ENCODE peak calls at places on chromosome 22, in seven cellular contexts. C is choroid plexus epithelial cell, J is colonic mucosa, N is epithelial cell of esophagus, F is left lung, H is uterus, B is suprapubic skin. M is an unnamed sample.

GRCh38 chr22:25572708-25573161 is 8.3 kb downstream of the GRK3 start:
- DNase-seq in F (no peak), B (no peak), H (no peak), C (no peak), J (no peak), N (no peak), M (no peak)

GRCh38 chr22:34105461-34106062 is 185.3 kb upstream of the LARGE1 start:
- DNase-seq in C (no peak), J (peak), F (no peak), B (no peak), N (no peak), H (peak), M (no peak)

GRCh38 chr22:37213218-37213855 is 1.1 kb upstream of the SSTR3 start:
- DNase-seq in H (no peak), N (no peak), C (no peak), F (no peak), J (no peak), B (peak), M (no peak)

GRCh38 chr22:41075946-41076345 is 16.4 kb upstream of the EP300 start:
- DNase-seq in F (no peak), J (no peak), N (no peak), C (no peak), H (no peak), B (no peak), M (no peak)

GRCh38 chr22:32175751-32176644 is 16.9 kb upstream of the C22orf42 start:
- DNase-seq in B (no peak), H (no peak), N (no peak), F (no peak), J (no peak), C (no peak), M (no peak)

GRCh38 chr22:20243545-20244249 is 24.4 kb downstream of the RTN4R start:
- DNase-seq in J (peak), B (no peak), N (peak), F (peak), C (peak), H (peak), M (peak)

GRCh38 chr22:26461188-26461810 is 22.3 kb downstream of the HPS4 start:
- DNase-seq in N (peak), B (no peak), H (peak), F (no peak), C (peak), J (peak), M (no peak)

GRCh38 chr22:19041403-19042074 is 80.7 kb downstream of the DGCR2 start:
- DNase-seq in J (no peak), F (peak), C (no peak), N (no peak), B (peak), H (no peak), M (no peak)

GRCh38 chr22:23709107-23709506 is 18.3 kb downstream of the RGL4 start:
- DNase-seq in N (no peak), C (peak), F (no peak), H (no peak), B (no peak), J (no peak), M (no peak)

GRCh38 chr22:42326301-42326700 is 55.8 kb upstream of the TCF20 start:
- DNase-seq in C (no peak), H (no peak), B (no peak), F (no peak), N (no peak), J (no peak), M (no peak)

GRCh38 chr22:37267661-37268413 is 14.5 kb upstream of the CYTH4 start:
- DNase-seq in C (no peak), H (no peak), J (no peak), N (no peak), B (no peak), F (no peak), M (no peak)

GRCh38 chr22:43228330-43228729 is 41.4 kb upstream of the TTLL12 start:
- DNase-seq in H (no peak), J (peak), N (peak), C (peak), F (no peak), B (no peak), M (no peak)

GRCh38 chr22:40325315-40325714 is 21.0 kb upstream of the ADSL start:
- DNase-seq in B (no peak), F (no peak), N (no peak), H (no peak), J (no peak), C (no peak), M (no peak)

GRCh38 chr22:35777335-35777975 is 59.8 kb downstream of the APOL5 start:
- DNase-seq in N (peak), H (no peak), C (peak), J (no peak), B (no peak), F (no peak), M (peak)

GRCh38 chr22:25622011-25622410 is 57.5 kb downstream of the GRK3 start:
- DNase-seq in H (no peak), B (no peak), F (no peak), C (peak), J (no peak), N (no peak), M (peak)

GRCh38 chr22:40263191-40263590 is 83.1 kb upstream of the ADSL start:
- DNase-seq in C (peak), N (no peak), J (no peak), F (no peak), H (no peak), B (no peak), M (no peak)

GRCh38 chr22:37021710-37022482 is 2.4 kb downstream of the MPST start:
- DNase-seq in C (peak), H (no peak), N (peak), B (no peak), F (peak), J (no peak), M (no peak)

GRCh38 chr22:26592368-26593015 is 2.6 kb upstream of the TPST2 start:
- DNase-seq in C (no peak), B (no peak), J (peak), N (peak), H (no peak), F (no peak), M (no peak)

GRCh38 chr22:19710769-19711106 is 3.6 kb upstream of the SEPTIN5 start:
- DNase-seq in F (peak), J (no peak), B (no peak), N (no peak), C (no peak), H (no peak), M (no peak)

GRCh38 chr22:25070870-25071465 is 118.5 kb downstream of the KIAA1671 start:
- DNase-seq in B (no peak), J (no peak), F (no peak), N (no peak), C (no peak), H (no peak), M (no peak)

GRCh38 chr22:37290737-37291136 is 8.4 kb downstream of the CYTH4 start:
- DNase-seq in H (no peak), B (no peak), C (no peak), N (no peak), J (no peak), F (peak), M (no peak)

GRCh38 chr22:28710112-28710888 is 30.7 kb upstream of the TTC28 start:
- DNase-seq in C (peak), B (no peak), J (no peak), F (no peak), H (no peak), N (peak), M (peak)
- H3K4me3 ChIP-seq in C (no peak), B (no peak), J (no peak), F (no peak), H (no peak), N (no peak), M (no peak)

DNA sequence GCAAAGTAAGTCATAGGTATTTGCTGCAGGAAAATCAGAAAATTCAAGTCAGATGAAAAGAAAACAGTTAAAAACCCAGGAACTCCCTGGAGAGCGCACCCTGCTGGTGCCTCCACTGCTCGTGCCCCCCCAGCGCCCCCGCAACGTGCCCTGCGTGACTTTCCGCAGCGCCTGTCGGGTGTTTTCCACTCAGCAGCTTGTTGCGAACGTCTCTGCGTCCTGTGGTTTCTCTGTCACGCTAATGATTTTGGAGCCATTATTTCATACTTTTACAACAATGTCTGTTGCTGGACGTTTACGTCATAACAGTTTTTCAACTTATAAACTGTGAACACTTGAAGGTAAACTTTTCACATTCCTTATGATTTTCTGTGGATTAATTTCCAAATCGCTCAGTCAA is 5.0 kb downstream of the CRELD2 start:
- DNase-seq in F (no peak), J (no peak), B (no peak), N (no peak), H (no peak), C (no peak), M (no peak)
- TF ChIP-seq CTCF in F (no peak), J (no peak), B (no peak), N (no peak), H (no peak), C (peak), M (peak)

GRCh38 chr22:45844009-45844408 is 133.0 kb downstream of the WNT7B start:
- DNase-seq in N (no peak), J (no peak), H (no peak), B (no peak), F (no peak), C (no peak), M (no peak)
- H3K4me3 ChIP-seq in N (no peak), J (no peak), H (no peak), B (no peak), F (no peak), C (no peak), M (no peak)

GRCh38 chr22:46835288-46835687 is 72.8 kb downstream of the TBC1D22A start:
- DNase-seq in N (no peak), F (no peak), J (no peak), C (no peak), H (no peak), B (no peak), M (no peak)

GRCh38 chr22:46830841-46831240 is 68.4 kb downstream of the TBC1D22A start:
- DNase-seq in H (no peak), J (no peak), F (no peak), B (no peak), N (peak), C (no peak), M (no peak)

GRCh38 chr22:46835693-46836092 is 73.2 kb downstream of the TBC1D22A start:
- DNase-seq in N (no peak), C (no peak), F (no peak), H (no peak), J (no peak), B (no peak), M (no peak)

GRCh38 chr22:46830001-46830715 is 67.7 kb downstream of the TBC1D22A start:
- DNase-seq in H (no peak), N (peak), J (no peak), C (peak), F (peak), B (no peak), M (peak)

DNA sequence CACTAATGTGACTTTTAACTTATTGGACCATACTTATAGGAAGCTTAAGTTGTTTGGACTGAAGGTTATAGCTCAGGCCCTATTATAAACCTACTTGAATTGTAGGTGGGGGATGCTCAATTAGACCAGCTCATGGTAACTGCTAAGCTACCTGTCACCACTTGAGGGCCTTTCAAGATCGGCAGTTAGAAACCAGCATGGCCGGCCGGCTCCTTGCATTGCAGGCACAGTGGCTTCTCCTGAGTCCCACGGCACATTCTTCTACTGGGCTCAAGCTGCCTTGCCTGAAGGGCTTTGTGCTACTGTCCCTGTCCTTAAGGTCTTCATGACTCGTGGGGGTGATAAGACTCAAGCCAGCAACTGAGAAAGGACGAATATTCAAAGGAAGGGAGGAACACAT is 70.8 kb downstream of the TBC1D22A start:
- DNase-seq in B (no peak), C (peak), H (no peak), J (no peak), N (peak), F (peak), M (no peak)
- TF ChIP-seq CTCF in B (peak), C (peak), H (no peak), J (no peak), N (peak), F (no peak), M (peak)

DNA sequence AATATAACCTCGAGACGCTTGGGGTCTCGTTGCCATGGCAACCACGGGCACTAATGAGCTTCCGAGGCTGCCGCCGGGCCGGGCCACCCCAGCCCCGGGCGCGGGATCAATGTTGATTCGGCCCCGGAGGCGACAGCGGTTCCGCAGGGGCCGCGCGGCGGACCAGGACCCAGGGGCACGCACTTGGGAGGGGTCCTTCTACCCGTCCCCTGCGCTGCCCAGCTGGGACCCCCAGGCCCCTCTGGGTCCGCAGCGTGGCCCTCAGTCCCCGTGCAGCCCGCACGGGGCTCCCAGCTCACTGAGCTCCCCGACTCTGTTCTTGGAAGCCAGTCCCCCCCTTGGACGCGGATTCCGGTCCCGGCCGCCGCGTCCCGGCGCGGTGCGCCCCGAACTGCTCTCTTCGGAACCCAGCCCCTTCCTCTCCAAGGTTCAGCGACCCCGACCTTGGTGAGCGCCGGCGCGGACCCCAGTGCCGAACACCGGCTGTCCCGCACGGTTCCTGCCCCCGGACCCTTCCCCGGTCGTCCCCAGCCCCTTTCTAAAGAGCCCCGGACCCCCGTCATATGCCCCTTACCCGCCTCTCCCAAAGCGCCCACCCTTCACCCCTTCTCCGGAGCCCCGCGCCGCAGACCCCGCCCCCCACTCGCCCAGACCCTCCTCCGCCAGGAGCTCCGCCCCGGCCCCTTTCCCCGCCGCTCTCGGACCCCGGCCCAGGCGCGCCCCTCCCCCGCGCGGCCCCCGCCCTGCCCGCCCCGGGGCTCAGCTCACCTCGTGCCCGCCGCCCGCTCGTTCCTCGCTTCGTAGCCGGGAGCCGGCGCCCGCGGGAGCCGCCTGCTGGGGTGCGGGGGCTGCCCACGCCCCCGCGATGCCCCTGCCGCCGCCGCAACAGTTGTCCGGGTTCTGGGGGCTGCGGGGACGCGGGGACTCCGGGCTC is 18.2 kb upstream of the SHISAL1 start:
- DNase-seq in B (no peak), F (no peak), H (no peak), J (no peak), N (peak), C (no peak), M (no peak)
- H3K4me3 ChIP-seq in B (peak), F (peak), H (peak), J (peak), N (peak), C (no peak), M (peak)

GRCh38 chr22:30444632-30445437 is 19.3 kb downstream of the MTFP1 start:
- DNase-seq in C (peak), N (peak), B (no peak), F (no peak), J (peak), H (no peak), M (no peak)

GRCh38 chr22:30441088-30441487 is 15.5 kb downstream of the MTFP1 start:
- DNase-seq in C (no peak), B (no peak), J (no peak), N (no peak), F (no peak), H (no peak), M (no peak)

GRCh38 chr22:30439836-30440235 is 14.3 kb downstream of the MTFP1 start:
- DNase-seq in B (no peak), H (no peak), F (peak), C (no peak), J (no peak), N (peak), M (no peak)

DNA sequence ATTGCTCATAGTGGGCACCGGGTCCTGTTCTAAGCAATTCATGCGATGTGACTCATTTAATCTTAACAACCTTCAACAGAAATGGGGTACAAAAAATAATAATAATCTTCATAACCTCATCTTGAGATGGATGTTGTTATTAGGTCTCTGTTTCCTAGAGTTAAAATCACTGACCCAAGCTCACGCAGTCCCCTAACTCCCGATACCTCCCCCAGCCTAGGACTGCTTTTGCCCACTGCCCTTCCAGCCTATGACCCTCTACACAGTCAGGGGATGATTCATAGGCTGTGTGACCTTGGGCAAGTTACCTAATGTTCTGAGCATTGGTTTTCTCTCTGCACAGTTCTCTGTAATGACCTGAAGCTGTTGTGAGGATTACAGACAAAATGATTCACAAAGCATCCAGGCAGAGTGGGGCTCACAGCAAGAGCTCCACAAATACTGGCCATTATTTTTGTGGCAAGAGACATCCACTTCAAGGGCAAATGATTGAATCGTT is 19.9 kb downstream of the MTFP1 start:
- DNase-seq in J (no peak), F (no peak), C (peak), B (no peak), H (no peak), N (peak), M (no peak)
- TF ChIP-seq CTCF in J (peak), F (no peak), C (no peak), B (no peak), H (no peak), N (no peak), M (no peak)

DNA sequence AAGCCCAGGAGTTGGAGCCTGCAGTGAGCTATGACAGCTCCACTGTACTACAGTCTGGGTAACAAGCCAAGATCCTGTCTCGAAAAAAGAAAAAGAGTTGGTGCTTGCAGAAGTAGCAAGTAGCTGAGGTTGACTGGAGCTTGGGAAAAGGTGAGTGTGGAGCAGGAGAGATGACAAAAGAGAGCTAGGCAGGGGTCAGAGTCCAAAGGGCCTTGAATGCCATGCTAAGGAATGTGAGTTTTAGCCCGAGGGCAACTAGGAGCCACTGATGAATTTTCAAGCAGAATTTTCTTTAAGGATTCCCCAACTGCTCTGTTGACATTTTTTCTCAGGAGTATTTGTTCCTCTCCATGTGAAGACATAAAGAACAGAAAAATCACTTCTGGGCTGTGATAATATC is 3.1 kb downstream of the AP1B1 start:
- DNase-seq in J (no peak), C (no peak), B (no peak), F (no peak), H (no peak), N (no peak), M (no peak)
- H3K4me3 ChIP-seq in J (no peak), C (no peak), B (no peak), F (no peak), H (no peak), N (no peak), M (no peak)

DNA sequence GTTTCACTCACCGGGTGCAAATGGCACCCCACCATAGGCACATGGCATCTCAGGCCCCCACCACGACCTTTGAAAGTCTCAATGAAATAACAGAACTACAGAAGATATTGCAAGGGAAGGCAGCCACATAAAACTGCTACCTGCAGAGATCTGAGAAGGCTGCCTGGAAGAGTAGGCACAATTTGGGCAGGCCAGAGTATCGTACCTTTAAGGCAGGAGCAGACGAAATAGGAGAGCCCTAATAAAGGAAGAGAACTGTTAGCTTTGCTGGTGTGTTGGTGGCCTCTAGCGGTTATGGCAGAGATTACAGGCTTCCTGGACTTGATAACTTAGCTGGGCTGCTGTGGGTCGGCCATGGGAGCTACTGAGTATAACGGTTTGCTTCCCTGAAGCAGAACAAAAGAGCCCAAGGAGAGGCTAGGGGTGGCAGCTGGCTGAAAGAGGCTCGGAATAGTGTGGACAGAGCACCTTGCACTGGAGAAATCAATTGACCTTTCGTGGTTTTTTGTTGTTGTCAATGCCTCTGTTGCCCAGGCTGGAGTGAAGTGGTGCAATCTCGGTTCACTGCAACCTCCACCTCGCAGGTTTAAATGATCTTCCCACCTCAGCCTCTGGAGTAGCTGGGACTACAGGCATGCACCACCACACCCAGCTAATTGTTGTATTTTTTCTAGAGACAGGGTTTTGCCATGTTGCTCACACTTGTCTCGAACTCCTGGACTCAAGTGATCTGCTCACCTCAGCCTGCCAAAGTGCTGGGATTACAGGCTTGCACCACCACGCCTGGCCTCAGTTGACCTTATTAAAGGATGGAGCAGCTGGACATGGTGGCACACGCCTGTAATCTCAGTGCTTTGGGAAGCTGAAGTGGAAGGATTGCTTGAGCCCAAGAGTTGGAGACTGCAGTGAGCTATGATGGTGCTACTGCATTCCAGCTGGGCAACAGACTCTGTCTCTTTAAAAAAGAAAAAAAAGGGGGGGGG is 4.8 kb downstream of the SDF2L1 start:
- DNase-seq in J (peak), N (peak), H (peak), B (no peak), F (no peak), C (peak), M (peak)
- TF ChIP-seq CTCF in J (peak), N (peak), H (peak), B (peak), F (peak), C (peak), M (peak)

GRCh38 chr22:22168941-22169867 is 75.4 kb upstream of the VPREB1 start:
- DNase-seq in H (no peak), F (no peak), C (no peak), N (no peak), B (no peak), J (no peak), M (no peak)
- H3K4me3 ChIP-seq in H (peak), F (no peak), C (no peak), N (no peak), B (no peak), J (no peak), M (no peak)

M was measured in astrocyte of the cerebellum.